ENCODE peak calls at places on chromosomes 6 and 20, in six cellular contexts. R is cardiac muscle cell; Y is heart left ventricle; Z is CD8-positive, alpha-beta T cell; I is cardiac fibroblast; D is IMR-90. G is an unnamed sample.

GRCh38 chr20:63224272-63225081 is 8.5 kb upstream of the YTHDF1 start:
- DNase-seq in D (peak), Z (no peak), R (peak), I (peak), Y (peak), G (no peak)

GRCh38 chr6:156988276-156989158 is 211.3 kb downstream of the ARID1B start:
- DNase-seq in R (peak), D (no peak), Y (no peak), I (no peak), Z (no peak), G (no peak)

GRCh38 chr6:25835442-25836283 is 3.8 kb upstream of the SLC17A1 start:
- DNase-seq in D (no peak), I (peak), Y (no peak), R (peak), Z (no peak), G (no peak)

GRCh38 chr6:138226701-138227315 is 8.5 kb upstream of the PBOV1 start:
- DNase-seq in I (no peak), D (no peak), Y (no peak), Z (no peak), R (no peak), G (no peak)

GRCh38 chr6:43086022-43086658 is 10.0 kb downstream of the PTK7 start:
- DNase-seq in Z (no peak), Y (no peak), R (no peak), I (no peak), D (no peak), G (no peak)

GRCh38 chr6:69935079-69935478 is 68.7 kb downstream of the COL19A1 start:
- DNase-seq in Y (no peak), I (no peak), R (no peak), Z (no peak), D (no peak), G (no peak)

GRCh38 chr20:60078351-60079250 is 120.4 kb downstream of the CDH26 start:
- DNase-seq in Z (no peak), I (no peak), Y (no peak), D (no peak), R (no peak), G (no peak)

GRCh38 chr6:108501559-108501958 is 59.2 kb upstream of the FOXO3 start:
- DNase-seq in D (peak), I (peak), Z (no peak), R (peak), Y (no peak), G (no peak)

GRCh38 chr6:25176466-25176865 is 102.7 kb upstream of the CARMIL1 start:
- DNase-seq in R (no peak), I (no peak), Y (no peak), D (no peak), Z (no peak), G (peak)

GRCh38 chr6:157070403-157071107 is 252.8 kb downstream of the TMEM242 start:
- DNase-seq in R (no peak), Z (no peak), Y (no peak), I (peak), D (no peak), G (peak)

GRCh38 chr6:155498370-155498769 is 42.7 kb upstream of the NOX3 start:
- DNase-seq in R (no peak), I (no peak), Y (no peak), Z (no peak), D (peak), G (no peak)

GRCh38 chr6:3005077-3005476 is 5.4 kb downstream of the NQO2 start:
- DNase-seq in Z (no peak), R (no peak), Y (no peak), D (no peak), I (no peak), G (no peak)

GRCh38 chr6:3001146-3001772 is 1.6 kb downstream of the NQO2 start:
- DNase-seq in I (no peak), Z (no peak), R (no peak), Y (no peak), D (no peak), G (no peak)

GRCh38 chr6:2999005-2999620 is 581 bp upstream of the NQO2 start:
- DNase-seq in I (peak), Z (no peak), Y (no peak), R (peak), D (peak), G (no peak)

GRCh38 chr6:2999621-3000455 is at the start of gene NQO2:
- DNase-seq in D (peak), Y (peak), I (peak), R (peak), Z (peak), G (no peak)

GRCh38 chr6:3001773-3002293 is 2.1 kb downstream of the NQO2 start:
- DNase-seq in Y (no peak), R (peak), I (peak), D (peak), Z (peak), G (no peak)
- TF ChIP-seq CTCF in Y (peak), R (peak), I (peak), D (peak), Z (peak), G (peak)

GRCh38 chr6:15781890-15782289 is 119.1 kb upstream of the DTNBP1 start:
- DNase-seq in Z (no peak), R (no peak), I (no peak), Y (no peak), D (no peak), G (no peak)

GRCh38 chr6:15780437-15780836 is 117.6 kb upstream of the DTNBP1 start:
- DNase-seq in I (no peak), Z (no peak), R (no peak), Y (no peak), D (no peak), G (no peak)

GRCh38 chr6:15786846-15787245 is 124.0 kb upstream of the DTNBP1 start:
- DNase-seq in R (no peak), D (no peak), Y (no peak), Z (no peak), I (no peak), G (no peak)

GRCh38 chr6:15781333-15781732 is 118.5 kb upstream of the DTNBP1 start:
- DNase-seq in R (no peak), I (no peak), D (no peak), Z (no peak), Y (no peak), G (no peak)

DNA sequence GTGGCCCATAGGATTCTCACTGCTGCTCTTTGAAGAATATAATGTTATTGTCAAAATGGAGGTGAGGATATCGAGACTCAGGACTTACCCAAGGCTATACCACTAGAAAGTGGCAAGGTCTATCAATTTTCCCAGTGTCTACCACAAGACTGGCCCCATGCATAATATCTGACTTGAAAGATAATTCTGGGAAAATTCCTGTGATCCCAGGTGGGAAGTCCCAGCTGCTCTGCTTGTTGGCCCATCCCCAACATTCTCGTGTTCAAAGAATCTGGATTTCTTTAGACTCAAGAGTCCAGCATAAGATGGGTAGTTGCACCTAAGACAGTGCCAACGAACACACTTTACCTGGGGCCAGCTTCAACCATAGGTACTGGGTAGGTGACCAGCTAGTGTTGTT is 120.7 kb upstream of the DTNBP1 start:
- DNase-seq in I (no peak), D (no peak), Y (no peak), R (no peak), Z (no peak), G (no peak)
- H3K4me3 ChIP-seq in I (no peak), D (no peak), Y (no peak), R (no peak), Z (no peak), G (no peak)

DNA sequence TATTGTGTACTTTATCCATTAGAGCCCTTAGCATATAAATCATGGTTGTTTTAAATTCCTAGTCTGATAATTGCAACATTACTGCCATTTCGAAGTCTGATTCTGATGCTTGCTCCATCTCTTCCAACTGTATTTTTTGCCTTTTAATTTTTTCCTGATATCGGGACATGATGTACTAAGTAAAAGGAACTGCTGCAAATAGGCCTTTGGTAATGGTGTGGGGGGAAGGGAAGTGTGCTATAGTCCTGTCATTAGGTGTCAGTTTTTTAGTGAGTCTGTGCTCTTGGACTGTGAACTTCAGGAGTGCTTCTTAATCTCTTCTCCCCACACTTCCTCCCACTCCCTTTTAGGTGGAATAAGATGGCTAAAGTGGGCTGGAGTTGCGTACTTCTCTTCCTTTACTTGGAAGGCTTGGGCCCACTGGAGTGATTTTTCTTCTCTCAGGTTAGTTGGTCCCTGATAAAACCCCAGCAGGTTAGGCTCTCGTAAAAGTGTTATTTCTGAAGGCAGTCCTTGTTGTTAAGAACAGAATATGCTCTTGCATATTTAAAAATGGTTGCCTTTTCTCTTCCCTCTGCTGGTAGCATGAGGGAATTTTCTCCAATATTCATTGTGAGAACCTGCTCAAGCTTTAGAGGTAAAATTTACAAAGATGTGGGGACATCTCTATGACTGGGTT is 18.1 kb downstream of the STXBP5 start:
- DNase-seq in R (peak), Y (no peak), D (peak), I (peak), Z (no peak), G (peak)
- TF ChIP-seq CTCF in R (peak), Y (peak), D (peak), I (peak), Z (peak), G (peak)

DNA sequence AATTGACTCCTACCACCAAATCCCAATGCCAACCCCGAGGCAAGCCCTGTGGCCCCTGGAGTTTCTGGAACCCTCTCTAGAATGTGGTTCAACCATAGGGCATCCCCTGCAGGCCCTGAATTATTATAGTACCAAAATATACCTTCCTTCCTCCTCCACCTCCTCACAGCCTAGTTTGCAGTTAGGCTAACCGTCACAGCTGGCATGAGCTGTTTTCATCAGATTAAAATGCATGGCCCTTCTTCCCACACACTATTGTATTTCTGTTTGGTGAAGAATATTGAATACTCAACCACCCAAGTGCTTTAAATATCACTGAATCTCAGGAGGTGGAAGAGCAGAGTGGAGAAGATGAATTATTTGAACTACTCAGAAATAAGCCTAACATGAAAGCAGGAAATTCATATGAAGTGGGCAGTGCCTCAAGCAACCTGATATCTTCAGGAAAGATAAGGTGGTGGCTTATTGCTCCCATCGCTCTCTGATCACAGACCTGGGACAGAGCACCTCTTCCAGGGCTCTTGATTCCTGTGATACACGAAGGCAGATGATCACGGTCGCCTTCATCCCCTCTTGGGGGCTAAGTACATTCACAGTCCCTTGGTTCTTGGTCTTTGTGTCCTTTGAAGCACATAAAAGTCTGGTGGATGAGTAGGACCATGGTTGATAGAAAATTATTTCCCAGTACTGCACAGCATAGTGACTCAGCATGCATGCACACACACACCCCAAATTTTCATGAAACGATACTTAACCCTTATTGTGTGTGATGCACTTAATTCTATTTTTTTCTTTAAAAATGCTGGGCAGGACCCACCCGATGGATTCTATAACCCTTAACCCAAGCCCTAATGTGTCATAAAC is 90.9 kb downstream of the PSMG4 start:
- DNase-seq in I (no peak), Z (no peak), D (no peak), Y (no peak), R (no peak), G (no peak)
- H3K4me3 ChIP-seq in I (no peak), Z (no peak), D (no peak), Y (no peak), R (no peak), G (no peak)

GRCh38 chr6:28868873-28869272 is 54.9 kb downstream of the TRIM27 start:
- DNase-seq in D (no peak), Z (no peak), Y (no peak), I (no peak), R (no peak), G (no peak)
- TF ChIP-seq CTCF in D (no peak), Z (no peak), Y (no peak), I (no peak), R (no peak), G (no peak)

GRCh38 chr6:166005846-166006592 is 161.6 kb downstream of the TBXT start:
- DNase-seq in Z (no peak), Y (peak), D (peak), R (peak), I (peak), G (peak)
- H3K4me3 ChIP-seq in Z (no peak), Y (peak), D (peak), R (peak), I (peak), G (peak)

G was measured in retinal pigment epithelial cell.